ENCODE peak calls at places on chromosomes 16 and 17, in seven cellular contexts. B, J, S, Z, W, D and A are unnamed samples.

GRCh38 chr17:29844339-29845048 is 85.5 kb downstream of the SSH2 start:
- DNase-seq in W (no peak), B (no peak), Z (no peak), S (no peak), J (no peak), D (no peak), A (no peak)

GRCh38 chr17:73641779-73642580 is 2.3 kb downstream of the SDK2 start:
- DNase-seq in B (no peak), D (no peak), W (no peak), Z (no peak), S (no peak), J (no peak), A (no peak)

GRCh38 chr16:2514333-2515179 is 804 bp downstream of the ATP6V0C start:
- DNase-seq in D (no peak), B (no peak), W (no peak), J (no peak), Z (no peak), S (no peak), A (no peak)

GRCh38 chr16:14179116-14179515 is 108.0 kb downstream of the MRTFB start:
- DNase-seq in Z (no peak), B (no peak), J (no peak), D (no peak), W (no peak), S (no peak), A (no peak)

GRCh38 chr16:376817-377418 is 4.9 kb downstream of the PGAP6 start:
- DNase-seq in Z (no peak), S (no peak), D (no peak), W (no peak), J (no peak), B (no peak), A (no peak)

GRCh38 chr17:42653179-42654124 is 5.6 kb upstream of the TUBG2 start:
- DNase-seq in B (no peak), D (no peak), W (no peak), Z (peak), S (no peak), J (peak), A (no peak)

GRCh38 chr16:83554096-83554495 is 253.7 kb upstream of the HSBP1 start:
- DNase-seq in S (no peak), Z (no peak), B (no peak), W (no peak), D (no peak), J (no peak), A (no peak)

GRCh38 chr17:82370471-82371332 is 863 bp upstream of the UTS2R start:
- DNase-seq in B (no peak), W (no peak), Z (peak), J (no peak), D (no peak), S (peak), A (no peak)

GRCh38 chr17:47204722-47205418 is 4.3 kb upstream of the MYL4 start:
- DNase-seq in J (peak), S (no peak), Z (no peak), D (no peak), B (no peak), W (no peak), A (no peak)

GRCh38 chr17:63419949-63420867 is 25.9 kb downstream of the CYB561 start:
- DNase-seq in S (no peak), J (no peak), B (no peak), Z (no peak), D (no peak), W (no peak), A (no peak)

GRCh38 chr16:4684763-4685162 is 8.6 kb upstream of the NUDT16L1 start:
- DNase-seq in D (no peak), Z (no peak), B (no peak), S (no peak), J (no peak), W (no peak), A (no peak)

GRCh38 chr17:65790241-65790640 is 228.8 kb upstream of the AXIN2 start:
- DNase-seq in W (no peak), D (no peak), J (no peak), B (no peak), Z (no peak), S (no peak), A (no peak)

GRCh38 chr17:81440511-81441244 is 45.4 kb downstream of the BAHCC1 start:
- DNase-seq in J (no peak), D (no peak), B (no peak), S (no peak), Z (no peak), W (no peak), A (no peak)

GRCh38 chr16:64627288-64627687 is 494.6 kb downstream of the CDH11 start:
- DNase-seq in S (no peak), J (no peak), Z (no peak), D (no peak), W (no peak), B (no peak), A (no peak)

GRCh38 chr16:10694306-10694705 is 424 bp downstream of the TEKT5 start:
- DNase-seq in D (no peak), Z (no peak), S (no peak), J (no peak), W (no peak), B (no peak), A (no peak)

GRCh38 chr17:32487460-32488176 is 825 bp downstream of the CDK5R1 start:
- DNase-seq in Z (peak), D (no peak), B (no peak), J (no peak), S (peak), W (no peak), A (no peak)

GRCh38 chr17:82648761-82649474 is 674 bp upstream of the WDR45B start:
- DNase-seq in W (no peak), Z (no peak), D (no peak), B (no peak), S (peak), J (peak), A (no peak)

GRCh38 chr17:72997559-72997958 is 94.9 kb downstream of the SLC39A11 start:
- DNase-seq in J (no peak), D (no peak), B (no peak), W (no peak), S (no peak), Z (no peak), A (no peak)

GRCh38 chr17:50027639-50028206 is 28.2 kb upstream of the ITGA3 start:
- DNase-seq in B (peak), Z (no peak), D (peak), W (peak), S (peak), J (no peak), A (no peak)

GRCh38 chr16:879986-880385 is 79.5 kb upstream of the GNG13 start:
- DNase-seq in D (no peak), Z (no peak), B (no peak), J (no peak), W (no peak), S (peak), A (no peak)

GRCh38 chr16:89531821-89532526 is 23.8 kb downstream of the SPG7 start:
- DNase-seq in D (no peak), B (no peak), W (no peak), J (no peak), S (no peak), Z (no peak), A (no peak)

GRCh38 chr17:37698132-37698615 is 46.7 kb downstream of the HNF1B start:
- DNase-seq in W (no peak), D (no peak), S (no peak), B (no peak), J (no peak), Z (no peak), A (no peak)

GRCh38 chr16:75023019-75023418 is 24.2 kb downstream of the ZNRF1 start:
- DNase-seq in D (no peak), W (no peak), Z (no peak), S (no peak), B (no peak), J (no peak), A (no peak)

GRCh38 chr17:78601577-78602190 is 24.5 kb upstream of the DNAH17 start:
- DNase-seq in J (no peak), B (no peak), W (no peak), D (no peak), Z (no peak), S (no peak), A (no peak)

GRCh38 chr16:12089492-12090161 is 113.1 kb downstream of the SNX29 start:
- DNase-seq in D (peak), W (no peak), B (no peak), J (no peak), S (peak), Z (peak), A (no peak)

GRCh38 chr17:79074650-79075432 is at the start of gene ENGASE:
- DNase-seq in W (peak), Z (peak), J (peak), S (peak), D (peak), B (peak), A (peak)

GRCh38 chr17:7001562-7001961 is 5.7 kb downstream of the ALOX12 start:
- DNase-seq in W (no peak), Z (no peak), B (no peak), S (no peak), J (peak), D (no peak), A (no peak)

DNA sequence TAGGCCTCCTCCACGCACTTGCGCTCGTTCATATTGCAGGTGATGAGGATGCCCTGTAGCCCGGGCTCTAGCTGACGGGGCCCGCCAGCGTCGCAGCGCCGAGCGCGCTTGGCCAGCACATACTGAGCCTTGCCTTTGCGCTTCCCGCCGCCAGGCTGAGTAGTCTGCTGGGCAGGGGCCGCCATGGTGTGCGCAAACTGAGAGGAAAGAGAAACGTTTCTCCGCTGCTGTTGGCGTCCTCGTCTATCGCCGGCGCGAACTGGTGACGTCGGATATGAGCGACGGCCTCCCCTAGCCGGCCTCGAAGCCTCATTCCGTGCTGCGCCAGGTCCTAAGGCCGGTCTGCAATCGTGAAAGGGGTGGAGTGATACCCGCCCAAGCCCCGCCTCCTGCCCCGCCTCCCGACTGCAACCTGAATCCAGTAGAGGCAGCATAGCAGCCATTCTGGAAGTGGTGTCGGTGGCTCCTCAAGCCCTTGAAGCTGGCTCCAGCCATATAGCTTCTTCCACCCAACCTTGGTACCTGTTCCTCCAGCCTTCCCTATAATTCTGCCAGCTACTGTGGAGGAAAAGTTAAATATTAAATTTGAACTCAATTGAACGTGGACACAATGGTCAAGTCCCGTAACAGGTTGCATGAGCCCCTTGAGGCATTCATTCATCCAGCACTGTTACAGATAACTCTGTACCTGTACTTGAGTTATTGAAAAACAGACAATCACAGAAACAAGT is at the start of gene THUMPD1:
- DNase-seq in Z (peak), W (peak), B (peak), J (peak), S (peak), D (peak), A (peak)
- TF ChIP-seq CTCF in Z (peak), W (peak), B (peak), J (peak), S (peak), D (peak), A (peak)

GRCh38 chr16:57416084-57416483 is 11.5 kb downstream of the CCL17 start:
- DNase-seq in Z (no peak), W (no peak), S (no peak), D (no peak), J (no peak), B (no peak), A (no peak)
- H3K4me3 ChIP-seq in Z (no peak), W (no peak), S (no peak), D (no peak), J (no peak), B (no peak), A (no peak)

GRCh38 chr16:85479972-85480726 is 133.0 kb upstream of the GSE1 start:
- DNase-seq in Z (peak), S (peak), B (no peak), J (no peak), W (no peak), D (no peak), A (no peak)
- TF ChIP-seq CTCF in Z (peak), S (peak), B (peak), J (no peak), W (peak), D (peak), A (peak)

DNA sequence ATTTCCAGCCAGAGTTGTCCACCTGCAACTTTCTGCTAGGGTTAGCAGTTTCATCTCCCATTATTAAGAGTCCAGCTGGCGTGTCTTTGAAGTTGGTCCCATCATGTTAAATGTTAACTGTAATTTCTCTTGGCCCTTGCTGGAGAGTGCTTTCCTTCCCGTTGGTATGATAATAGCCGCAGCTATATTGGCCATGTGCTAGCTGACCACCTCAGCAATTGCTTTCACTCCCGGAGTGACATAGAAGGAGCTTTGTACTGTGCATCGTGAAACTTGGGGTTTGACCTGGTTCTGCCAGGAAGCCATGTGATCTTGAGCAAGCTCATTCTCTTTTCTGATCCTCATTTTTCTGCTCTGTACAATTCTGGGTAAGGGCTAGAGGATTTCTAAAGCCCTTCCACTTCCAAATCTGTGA is 81.0 kb upstream of the TBX2 start:
- DNase-seq in Z (no peak), D (no peak), J (no peak), S (no peak), B (no peak), W (no peak), A (no peak)
- H3K4me3 ChIP-seq in Z (no peak), D (no peak), J (no peak), S (no peak), B (no peak), W (no peak), A (no peak)

GRCh38 chr17:57605734-57606105 is 139.4 kb downstream of the CCDC182 start:
- DNase-seq in S (no peak), B (no peak), D (no peak), W (no peak), J (no peak), Z (no peak), A (no peak)
- TF ChIP-seq CTCF in S (no peak), B (no peak), D (no peak), W (no peak), J (no peak), Z (no peak), A (no peak)

DNA sequence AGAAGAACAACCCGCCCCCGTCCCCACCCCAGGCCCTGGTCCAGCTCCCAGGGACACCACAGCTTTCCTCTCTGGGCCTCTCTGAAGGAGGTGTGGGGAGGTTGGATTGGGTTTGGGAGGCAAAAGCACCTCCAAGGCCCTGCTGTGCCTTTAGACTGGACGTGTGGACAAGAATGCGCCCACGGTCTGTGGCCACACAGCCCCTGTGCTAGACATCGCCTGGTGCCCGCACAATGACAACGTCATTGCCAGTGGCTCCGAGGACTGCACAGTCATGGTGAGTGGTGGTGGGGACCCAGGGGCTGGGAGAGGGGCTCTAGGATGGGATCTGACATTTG is 3.0 kb downstream of the CORO1A start:
- DNase-seq in J (no peak), S (peak), W (no peak), B (no peak), D (no peak), Z (no peak), A (no peak)
- H3K4me3 ChIP-seq in J (peak), S (peak), W (no peak), B (no peak), D (no peak), Z (peak), A (no peak)

GRCh38 chr16:47590472-47590871 is 129.3 kb downstream of the PHKB start:
- DNase-seq in D (no peak), Z (no peak), J (no peak), B (no peak), S (no peak), W (no peak), A (no peak)

DNA sequence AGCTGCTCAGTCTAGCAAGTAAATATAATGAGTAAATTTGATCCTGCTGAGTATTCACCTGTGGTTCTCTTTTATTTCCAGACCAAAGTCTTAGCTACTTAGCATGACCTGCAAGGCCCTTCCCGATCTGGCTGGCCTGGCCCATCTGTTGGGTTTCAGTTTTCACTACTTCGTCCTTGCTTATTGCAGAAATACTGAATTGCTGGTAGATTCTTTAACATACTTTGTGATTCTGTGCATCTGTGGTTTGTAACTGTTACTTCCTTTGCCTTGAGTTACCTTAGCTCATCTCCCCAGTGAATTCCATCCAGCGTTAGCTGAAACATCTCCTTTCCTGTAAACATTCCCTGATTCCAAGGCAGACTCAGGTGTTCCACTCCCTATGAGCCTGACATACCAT is 131.1 kb downstream of the PHKB start:
- DNase-seq in Z (no peak), W (no peak), D (no peak), J (no peak), S (no peak), B (no peak), A (no peak)
- TF ChIP-seq CTCF in Z (no peak), W (no peak), D (no peak), J (no peak), S (no peak), B (no peak), A (no peak)